ENCODE peak calls at places on chromosome 1, in seven cellular contexts. F is GM12878, W is HepG2, N is HCT116, X is SK-N-SH, Q is K562, A is H1. D is an unnamed sample.

GRCh38 chr1:94463765-94464330 is 45.7 kb downstream of the ABCD3 start:
- DNase-seq in F (no peak), W (peak), N (peak), X (peak), Q (peak), A (no peak), D (peak)

GRCh38 chr1:16175610-16176553 is 20.0 kb upstream of the EPHA2 start:
- DNase-seq in F (no peak), W (no peak), N (no peak), X (peak), Q (peak), A (no peak), D (no peak)

GRCh38 chr1:40848530-40849189 is 13.5 kb downstream of the CITED4 start:
- DNase-seq in F (no peak), W (peak), N (peak), X (peak), Q (peak), A (peak), D (peak)

GRCh38 chr1:188689542-188689941 is 1788.1 kb downstream of the BRINP3 start:
- DNase-seq in F (no peak), W (no peak), N (peak), X (no peak), Q (no peak), A (no peak), D (no peak)

GRCh38 chr1:24381256-24381655 is 32.3 kb downstream of the STPG1 start:
- DNase-seq in F (no peak), W (no peak), N (no peak), X (no peak), Q (no peak), A (no peak), D (no peak)

GRCh38 chr1:18556364-18556763 is 74.3 kb upstream of the PAX7 start:
- DNase-seq in F (no peak), W (peak), N (peak), X (peak), Q (no peak), A (no peak), D (peak)

GRCh38 chr1:37483785-37484184 is 9.4 kb downstream of the ZC3H12A start:
- DNase-seq in F (no peak), W (no peak), N (no peak), X (no peak), Q (no peak), A (no peak), D (no peak)

GRCh38 chr1:101250219-101250618 is 13.4 kb downstream of the S1PR1 start:
- DNase-seq in F (no peak), W (no peak), N (no peak), X (no peak), Q (no peak), A (no peak), D (no peak)

GRCh38 chr1:66331641-66332523 is 202.1 kb upstream of the SGIP1 start:
- DNase-seq in F (no peak), W (no peak), N (no peak), X (peak), Q (no peak), A (peak), D (peak)

GRCh38 chr1:182786223-182787001 is 3.2 kb upstream of the NPL start:
- DNase-seq in F (no peak), W (peak), N (peak), X (peak), Q (peak), A (peak), D (peak)
- TF ChIP-seq JUND in F (no peak), W (no peak), N (no peak), X (no peak), Q (peak), A (no peak), D (no peak)

GRCh38 chr1:31521761-31522555 is 54.4 kb upstream of the TINAGL1 start:
- DNase-seq in F (no peak), W (no peak), N (no peak), X (no peak), Q (no peak), A (no peak), D (no peak)
- TF ChIP-seq JUND in F (no peak), W (no peak), N (no peak), X (no peak), Q (no peak), A (no peak), D (no peak)

DNA sequence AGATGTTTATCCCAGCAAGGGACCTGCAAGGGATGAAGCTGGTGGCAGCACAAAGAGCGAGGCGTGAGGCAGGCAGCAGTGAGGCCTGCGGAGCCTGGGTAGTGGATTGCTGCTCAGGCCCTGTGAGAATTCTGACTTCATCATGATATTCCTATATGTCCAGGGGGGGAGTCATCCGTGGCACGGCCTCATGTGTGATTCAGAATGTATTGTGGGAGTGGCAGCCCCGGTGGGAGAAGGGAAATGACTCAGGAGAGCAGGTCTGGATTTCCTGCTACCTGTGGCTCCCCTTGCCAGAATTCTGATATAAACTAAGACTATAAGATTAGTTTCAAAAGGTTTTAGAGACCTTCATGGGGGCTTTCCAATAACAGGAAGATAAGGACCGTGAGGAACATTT is 240.9 kb downstream of the CAMTA1 start:
- DNase-seq in F (no peak), W (no peak), N (no peak), X (no peak), Q (no peak), A (no peak), D (no peak)
- TF ChIP-seq JUND in F (no peak), W (no peak), N (no peak), X (no peak), Q (no peak), A (no peak), D (no peak)

GRCh38 chr1:193077991-193078390 is 18.6 kb downstream of the RO60 start:
- DNase-seq in F (no peak), W (no peak), N (no peak), X (no peak), Q (no peak), A (no peak), D (no peak)
- TF ChIP-seq JUND in F (no peak), W (no peak), N (no peak), X (no peak), Q (no peak), A (no peak), D (no peak)

DNA sequence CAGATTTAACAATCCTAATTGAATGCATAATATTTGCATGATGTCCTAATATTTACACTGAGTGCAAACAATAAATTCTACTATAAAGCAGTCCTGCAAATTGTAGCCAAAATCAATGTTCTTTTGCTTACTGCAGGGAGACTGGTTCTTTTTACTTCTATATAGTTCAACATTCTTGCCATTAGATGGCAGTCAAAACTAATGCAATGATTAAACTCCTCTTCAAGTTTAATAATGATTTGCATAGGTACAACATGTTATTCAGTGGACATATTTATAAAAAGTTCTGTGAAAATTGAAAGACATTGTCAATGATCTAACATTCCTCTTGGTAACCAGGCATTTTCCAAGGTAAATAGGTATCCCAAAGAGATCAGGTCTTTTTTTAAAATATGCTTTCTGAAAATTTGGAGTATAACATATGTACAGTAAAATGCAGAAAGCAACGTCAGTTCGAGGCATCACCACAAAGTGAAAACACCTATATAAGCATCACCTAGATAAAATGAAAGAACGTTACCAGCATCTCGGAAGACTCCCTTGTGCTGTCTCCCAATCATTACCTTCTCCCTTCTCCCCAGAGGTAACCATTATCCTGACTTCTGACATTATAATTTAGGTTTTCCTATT is 9.8 kb upstream of the FNBP1L start:
- DNase-seq in F (no peak), W (peak), N (no peak), X (peak), Q (peak), A (no peak), D (peak)
- TF ChIP-seq JUND in F (no peak), W (no peak), N (no peak), X (no peak), Q (no peak), A (no peak), D (no peak)

DNA sequence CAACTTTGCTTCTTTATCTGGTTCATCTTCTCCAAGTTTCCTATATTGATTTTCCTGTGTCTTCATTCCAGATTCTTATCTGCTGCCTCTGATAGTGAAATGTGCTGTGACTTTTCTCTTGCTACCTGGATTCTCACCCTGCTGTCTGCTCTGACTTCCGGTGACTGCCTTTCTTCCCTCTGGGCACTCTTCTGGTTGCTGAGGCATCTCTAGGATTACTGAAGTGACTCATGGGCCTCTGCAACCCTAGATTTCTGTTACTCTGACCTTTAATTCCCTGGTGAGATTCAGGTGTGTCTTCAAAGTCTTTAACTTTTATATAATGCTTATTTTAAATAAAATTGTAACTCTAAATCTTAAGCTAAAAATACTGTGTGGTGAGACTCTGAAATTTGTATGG is 46.9 kb downstream of the GIPC2 start:
- DNase-seq in F (no peak), W (no peak), N (peak), X (no peak), Q (no peak), A (no peak), D (no peak)
- TF ChIP-seq JUND in F (no peak), W (no peak), N (peak), X (peak), Q (no peak), A (no peak), D (no peak)

D was measured in T47D.